ENCODE peak calls at places on chromosomes 13 and 19, in four cellular contexts. One of them, this sample, is unnamed.

GRCh38 chr13:65808061-65808460 is 1422.1 kb downstream of the PCDH9 start:
- DNase-seq in NCI-H1092: no peak
- DNase-seq in effector CD4-positive, alpha-beta T cell: no peak
- DNase-seq in stimulated activated CD8-positive, alpha-beta memory T cell treated with anti-CD3 and anti-CD28 coated beads, Interleukin-4, amount 100 ng/mL, for 1 hour: no peak
- DNase-seq in this sample: no peak

GRCh38 chr13:102190930-102191329 is 210.9 kb downstream of the FGF14 start:
- DNase-seq in NCI-H1092: no peak
- DNase-seq in effector CD4-positive, alpha-beta T cell: no peak
- DNase-seq in stimulated activated CD8-positive, alpha-beta memory T cell treated with anti-CD3 and anti-CD28 coated beads, Interleukin-4, amount 100 ng/mL, for 1 hour: no peak
- DNase-seq in this sample: no peak

GRCh38 chr19:661427-662196 is 1.4 kb downstream of the RNF126 start:
- DNase-seq in stimulated activated CD8-positive, alpha-beta memory T cell treated with anti-CD3 and anti-CD28 coated beads, Interleukin-4, amount 100 ng/mL, for 1 hour: peak
- DNase-seq in NCI-H1092: no peak
- DNase-seq in effector CD4-positive, alpha-beta T cell: peak
- DNase-seq in this sample: no peak

GRCh38 chr13:40254394-40254793 is 412.0 kb downstream of the FOXO1 start:
- DNase-seq in NCI-H1092: no peak
- DNase-seq in stimulated activated CD8-positive, alpha-beta memory T cell treated with anti-CD3 and anti-CD28 coated beads, Interleukin-4, amount 100 ng/mL, for 1 hour: no peak
- DNase-seq in effector CD4-positive, alpha-beta T cell: no peak
- DNase-seq in this sample: no peak

GRCh38 chr13:32267836-32268439 is 47.2 kb downstream of the ZAR1L start:
- DNase-seq in stimulated activated CD8-positive, alpha-beta memory T cell treated with anti-CD3 and anti-CD28 coated beads, Interleukin-4, amount 100 ng/mL, for 1 hour: no peak
- DNase-seq in effector CD4-positive, alpha-beta T cell: peak
- DNase-seq in NCI-H1092: no peak
- DNase-seq in this sample: no peak

GRCh38 chr13:28654276-28654675 is 4.7 kb upstream of the POMP start:
- DNase-seq in effector CD4-positive, alpha-beta T cell: no peak
- DNase-seq in NCI-H1092: no peak
- DNase-seq in stimulated activated CD8-positive, alpha-beta memory T cell treated with anti-CD3 and anti-CD28 coated beads, Interleukin-4, amount 100 ng/mL, for 1 hour: no peak
- DNase-seq in this sample: no peak

GRCh38 chr13:26785845-26786630 is 25.5 kb upstream of the GPR12 start:
- DNase-seq in effector CD4-positive, alpha-beta T cell: peak
- DNase-seq in NCI-H1092: no peak
- DNase-seq in stimulated activated CD8-positive, alpha-beta memory T cell treated with anti-CD3 and anti-CD28 coated beads, Interleukin-4, amount 100 ng/mL, for 1 hour: peak
- DNase-seq in this sample: peak

GRCh38 chr13:20156711-20157110 is 4.1 kb downstream of the GJA3 start:
- DNase-seq in effector CD4-positive, alpha-beta T cell: no peak
- DNase-seq in NCI-H1092: no peak
- DNase-seq in stimulated activated CD8-positive, alpha-beta memory T cell treated with anti-CD3 and anti-CD28 coated beads, Interleukin-4, amount 100 ng/mL, for 1 hour: no peak
- DNase-seq in this sample: no peak

GRCh38 chr13:34046457-34046856 is 228.5 kb downstream of the RFC3 start:
- DNase-seq in NCI-H1092: no peak
- DNase-seq in stimulated activated CD8-positive, alpha-beta memory T cell treated with anti-CD3 and anti-CD28 coated beads, Interleukin-4, amount 100 ng/mL, for 1 hour: no peak
- DNase-seq in effector CD4-positive, alpha-beta T cell: no peak
- DNase-seq in this sample: no peak

GRCh38 chr13:33958964-33959363 is 141.0 kb downstream of the RFC3 start:
- DNase-seq in stimulated activated CD8-positive, alpha-beta memory T cell treated with anti-CD3 and anti-CD28 coated beads, Interleukin-4, amount 100 ng/mL, for 1 hour: no peak
- DNase-seq in effector CD4-positive, alpha-beta T cell: no peak
- DNase-seq in NCI-H1092: no peak
- DNase-seq in this sample: no peak

GRCh38 chr13:71171740-71172139 is 695.3 kb downstream of the DACH1 start:
- DNase-seq in effector CD4-positive, alpha-beta T cell: no peak
- DNase-seq in stimulated activated CD8-positive, alpha-beta memory T cell treated with anti-CD3 and anti-CD28 coated beads, Interleukin-4, amount 100 ng/mL, for 1 hour: no peak
- DNase-seq in NCI-H1092: no peak
- DNase-seq in this sample: no peak